ENCODE peak calls at places on chromosomes 7 and 10, in nine cellular contexts. B is endothelial cell of umbilical vein, E is AG09319, Y is endothelial cell, K is GM20000, O is suprapubic skin, T is A549, Z is cardiac fibroblast, G is left ventricle myocardium inferior. U is an unnamed sample.
A peak's percentile ranks its signal among the peaks of the same experiment; 100 is the strongest.

GRCh38 chr10:11528286-11528685 is 83.2 kb downstream of the USP6NL start:
- DNase-seq in B (no peak), E (no peak), Y (no peak), K (no peak), O (no peak), T (no peak), Z (no peak), G (no peak), U (no peak)

GRCh38 chr10:69849790-69850189 is 48.1 kb downstream of the COL13A1 start:
- DNase-seq in B (no peak), E (no peak), Y (no peak), K (no peak), O (no peak), T (no peak), Z (no peak), G (no peak), U (no peak)

GRCh38 chr7:121410829-121411596 is 14.9 kb upstream of the FAM3C start:
- DNase-seq in B (no peak), E (no peak), Y (no peak), K (no peak), O (no peak), T (no peak), Z (no peak), G (no peak), U (peak; percentile 29)

GRCh38 chr7:28579571-28579970 is 167.3 kb downstream of the CREB5 start:
- DNase-seq in B (no peak), E (no peak), Y (no peak), K (no peak), O (no peak), T (no peak), Z (no peak), G (no peak), U (no peak)

GRCh38 chr10:68826764-68827591 is at the start of gene STOX1:
- DNase-seq in B (peak; percentile 60), E (no peak), Y (peak; percentile 62), K (peak; percentile 89), O (no peak), T (peak; percentile 56), Z (peak; percentile 62), G (peak; percentile 47), U (peak; percentile 82)

GRCh38 chr7:134886353-134887057 is 99.8 kb upstream of the AGBL3 start:
- DNase-seq in B (peak; percentile 84), E (no peak), Y (no peak), K (no peak), O (no peak), T (peak; percentile 14), Z (peak; percentile 87), G (peak; percentile 62), U (no peak)

GRCh38 chr10:79101560-79101971 is 32.8 kb downstream of the ZMIZ1 start:
- DNase-seq in B (no peak), E (no peak), Y (no peak), K (no peak), O (no peak), T (no peak), Z (no peak), G (no peak), U (no peak)

GRCh38 chr7:50472427-50472826 is 22.3 kb upstream of the FIGNL1 start:
- DNase-seq in B (no peak), E (no peak), Y (no peak), K (no peak), O (no peak), T (no peak), Z (no peak), G (no peak), U (no peak)

GRCh38 chr7:72286486-72286885 is 125.7 kb downstream of the CALN1 start:
- DNase-seq in B (no peak), E (no peak), Y (no peak), K (no peak), O (no peak), T (no peak), Z (no peak), G (no peak), U (no peak)

GRCh38 chr10:43857206-43857952 is 208.7 kb upstream of the ZNF32 start:
- DNase-seq in B (peak; percentile 98), E (no peak), Y (no peak), K (no peak), O (no peak), T (no peak), Z (peak; percentile 90), G (no peak), U (no peak)

GRCh38 chr7:1087952-1088920 is at the start of gene GPER1:
- DNase-seq in B (no peak), E (no peak), Y (no peak), K (no peak), O (no peak), T (no peak), Z (peak; percentile 75), G (peak; percentile 58), U (no peak)

GRCh38 chr10:97332586-97333350 is 1.8 kb downstream of the FRAT2 start:
- DNase-seq in B (peak; percentile 82), E (peak; percentile 52), Y (peak; percentile 43), K (no peak), O (no peak), T (no peak), Z (peak; percentile 89), G (no peak), U (no peak)

GRCh38 chr10:100024741-100025140 is 15.0 kb upstream of the DNMBP start:
- DNase-seq in B (no peak), E (no peak), Y (no peak), K (no peak), O (no peak), T (no peak), Z (no peak), G (no peak), U (no peak)

GRCh38 chr7:30894009-30894408 is 17.6 kb upstream of the AQP1 start:
- DNase-seq in B (no peak), E (no peak), Y (no peak), K (no peak), O (no peak), T (no peak), Z (no peak), G (no peak), U (no peak)

GRCh38 chr7:118232837-118233236 is 8.3 kb downstream of the ANKRD7 start:
- DNase-seq in B (no peak), E (no peak), Y (no peak), K (no peak), O (no peak), T (no peak), Z (no peak), G (no peak), U (no peak)

GRCh38 chr7:47379629-47380324 is 202.1 kb downstream of the TNS3 start:
- DNase-seq in B (no peak), E (no peak), Y (no peak), K (no peak), O (peak; percentile 64), T (no peak), Z (peak; percentile 77), G (peak; percentile 85), U (no peak)

GRCh38 chr10:55426138-55426537 is 625.1 kb upstream of the PCDH15 start:
- DNase-seq in B (no peak), E (no peak), Y (no peak), K (no peak), O (no peak), T (no peak), Z (no peak), G (no peak), U (no peak)

GRCh38 chr7:27236053-27236410 is 6.6 kb upstream of the EVX1 start:
- DNase-seq in B (no peak), E (no peak), Y (no peak), K (no peak), O (no peak), T (no peak), Z (no peak), G (no peak), U (no peak)

GRCh38 chr10:42952358-42952757 is 124.5 kb upstream of the RET start:
- DNase-seq in B (no peak), E (no peak), Y (peak; percentile 57), K (no peak), O (peak; percentile 64), T (no peak), Z (no peak), G (peak; percentile 50), U (no peak)

GRCh38 chr7:77802557-77803410 is 4.2 kb downstream of the PHTF2 start:
- DNase-seq in B (peak; percentile 41), E (no peak), Y (no peak), K (no peak), O (no peak), T (no peak), Z (peak; percentile 18), G (no peak), U (no peak)

DNA sequence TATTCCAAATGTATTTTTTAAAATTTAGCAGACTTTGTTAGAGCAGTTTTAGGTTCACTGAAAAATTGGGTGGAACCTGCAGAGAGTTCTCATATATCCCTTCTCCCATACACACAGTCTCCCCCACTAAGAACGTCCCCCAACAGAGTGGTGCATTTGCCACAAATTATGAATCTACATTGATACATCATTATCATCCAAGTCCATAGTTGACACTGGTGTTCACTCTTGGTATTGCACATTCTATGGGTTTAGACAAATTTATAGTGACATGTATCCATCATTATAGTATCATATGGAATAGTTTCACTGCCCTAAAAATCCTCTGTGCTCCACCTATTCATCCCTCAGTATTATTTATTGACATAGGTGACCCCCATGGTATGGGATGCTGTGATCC is 97.3 kb upstream of the AFAP1L2 start:
- DNase-seq in B (no peak), E (no peak), Y (no peak), K (no peak), O (no peak), T (no peak), Z (no peak), G (no peak), U (no peak)
- TF ChIP-seq CTCF in B (no peak), E (no peak), Y (peak; percentile 64), K (no peak), O (no peak), T (no peak), Z (no peak), G (no peak), U (no peak)

GRCh38 chr7:5396542-5396941 is 27.1 kb downstream of the TNRC18 start:
- DNase-seq in B (no peak), E (no peak), Y (no peak), K (peak; percentile 88), O (no peak), T (peak; percentile 85), Z (peak; percentile 32), G (no peak), U (peak; percentile 83)
- TF ChIP-seq CTCF in B (no peak), E (no peak), Y (no peak), K (peak; percentile 22), O (no peak), T (peak; percentile 60), Z (no peak), G (peak; percentile 26), U (peak; percentile 52)

GRCh38 chr7:66502230-66503035 is 126.2 kb upstream of the KCTD7 start:
- DNase-seq in B (no peak), E (no peak), Y (no peak), K (no peak), O (no peak), T (no peak), Z (no peak), G (no peak), U (no peak)
- TF ChIP-seq CTCF in B (no peak), E (no peak), Y (no peak), K (no peak), O (no peak), T (no peak), Z (peak; percentile 26), G (no peak), U (no peak)

GRCh38 chr7:101138149-101138870 is 11.4 kb downstream of the SERPINE1 start:
- DNase-seq in B (peak; percentile 99), E (peak; percentile 90), Y (peak; percentile 66), K (peak; percentile 72), O (peak; percentile 95), T (peak; percentile 75), Z (peak; percentile 96), G (peak; percentile 57), U (peak; percentile 84)
- TF ChIP-seq CTCF in B (peak; percentile 64), E (peak; percentile 70), Y (peak; percentile 84), K (peak; percentile 29), O (peak; percentile 72), T (peak; percentile 95), Z (peak; percentile 70), G (peak; percentile 85), U (peak; percentile 63)